ENCODE peak calls at places on chromosomes 2 and 18, in seven cellular contexts. One of them, this sample, is unnamed.

GRCh38 chr18:36211612-36212065 is 24.3 kb downstream of the MOCOS start:
- DNase-seq in GM20000: no peak
- DNase-seq in AG09309: no peak
- DNase-seq in M059J: peak; percentile 80
- DNase-seq in brain microvascular endothelial cell: no peak
- DNase-seq in midbrain: no peak
- DNase-seq in mesendoderm: no peak
- DNase-seq in this sample: no peak

GRCh38 chr2:239642406-239643004 is 241.7 kb upstream of the HDAC4 start:
- DNase-seq in GM20000: no peak
- DNase-seq in AG09309: no peak
- DNase-seq in M059J: no peak
- DNase-seq in brain microvascular endothelial cell: no peak
- DNase-seq in midbrain: no peak
- DNase-seq in mesendoderm: no peak
- DNase-seq in this sample: no peak

GRCh38 chr18:34837769-34838194 is 127.7 kb downstream of the DTNA start:
- DNase-seq in GM20000: no peak
- DNase-seq in AG09309: no peak
- DNase-seq in M059J: no peak
- DNase-seq in brain microvascular endothelial cell: peak; percentile 11
- DNase-seq in midbrain: peak; percentile 53
- DNase-seq in mesendoderm: no peak
- DNase-seq in this sample: no peak

GRCh38 chr18:79927597-79928562 is 23.6 kb downstream of the SLC66A2 start:
- DNase-seq in GM20000: no peak
- DNase-seq in AG09309: no peak
- DNase-seq in M059J: no peak
- DNase-seq in brain microvascular endothelial cell: no peak
- DNase-seq in midbrain: no peak
- DNase-seq in mesendoderm: no peak
- DNase-seq in this sample: no peak

GRCh38 chr2:191935247-191935646 is 88.4 kb upstream of the CAVIN2 start:
- DNase-seq in GM20000: no peak
- DNase-seq in AG09309: no peak
- DNase-seq in M059J: no peak
- DNase-seq in brain microvascular endothelial cell: no peak
- DNase-seq in midbrain: no peak
- DNase-seq in mesendoderm: no peak
- DNase-seq in this sample: peak; percentile 16

GRCh38 chr2:168686485-168687191 is 115.8 kb upstream of the NOSTRIN start:
- DNase-seq in GM20000: no peak
- DNase-seq in AG09309: no peak
- DNase-seq in M059J: peak; percentile 31
- DNase-seq in brain microvascular endothelial cell: peak; percentile 60
- DNase-seq in midbrain: no peak
- DNase-seq in mesendoderm: peak; percentile 75
- DNase-seq in this sample: no peak

GRCh38 chr18:55489742-55490055 is 98.3 kb downstream of the TCF4 start:
- DNase-seq in GM20000: peak; percentile 11
- DNase-seq in AG09309: no peak
- DNase-seq in M059J: no peak
- DNase-seq in brain microvascular endothelial cell: no peak
- DNase-seq in midbrain: no peak
- DNase-seq in mesendoderm: no peak
- DNase-seq in this sample: peak; percentile 66

GRCh38 chr2:3278521-3279218 is 98.9 kb downstream of the EIPR1 start:
- DNase-seq in GM20000: no peak
- DNase-seq in AG09309: no peak
- DNase-seq in M059J: no peak
- DNase-seq in brain microvascular endothelial cell: no peak
- DNase-seq in midbrain: no peak
- DNase-seq in mesendoderm: no peak
- DNase-seq in this sample: no peak

GRCh38 chr2:23698733-23699391 is 228.1 kb downstream of the ATAD2B start:
- DNase-seq in GM20000: no peak
- DNase-seq in AG09309: no peak
- DNase-seq in M059J: peak; percentile 20
- DNase-seq in brain microvascular endothelial cell: peak; percentile 52
- DNase-seq in midbrain: no peak
- DNase-seq in mesendoderm: peak; percentile 29
- DNase-seq in this sample: no peak

GRCh38 chr2:147844691-147845607 is at the start of gene ACVR2A:
- DNase-seq in GM20000: peak; percentile 69
- DNase-seq in AG09309: no peak
- DNase-seq in M059J: peak; percentile 58
- DNase-seq in brain microvascular endothelial cell: peak; percentile 13
- DNase-seq in midbrain: peak; percentile 78
- DNase-seq in mesendoderm: peak; percentile 78
- DNase-seq in this sample: no peak

GRCh38 chr2:157194097-157194688 is 63.3 kb upstream of the GALNT5 start:
- DNase-seq in GM20000: peak; percentile 42
- DNase-seq in AG09309: peak; percentile 37
- DNase-seq in M059J: peak; percentile 60
- DNase-seq in brain microvascular endothelial cell: peak; percentile 67
- DNase-seq in midbrain: peak; percentile 72
- DNase-seq in mesendoderm: peak; percentile 57
- DNase-seq in this sample: no peak

GRCh38 chr2:40470817-40471809 is 19.2 kb upstream of the SLC8A1 start:
- DNase-seq in GM20000: no peak
- DNase-seq in AG09309: no peak
- DNase-seq in M059J: no peak
- DNase-seq in brain microvascular endothelial cell: no peak
- DNase-seq in midbrain: no peak
- DNase-seq in mesendoderm: no peak
- DNase-seq in this sample: no peak

GRCh38 chr18:47050468-47050867 is 15.0 kb upstream of the ELOA2 start:
- DNase-seq in GM20000: peak; percentile 35
- DNase-seq in AG09309: peak; percentile 33
- DNase-seq in M059J: peak; percentile 49
- DNase-seq in brain microvascular endothelial cell: peak; percentile 39
- DNase-seq in midbrain: peak; percentile 62
- DNase-seq in mesendoderm: peak; percentile 51
- DNase-seq in this sample: peak; percentile 14

GRCh38 chr2:9972621-9973445 is 21.3 kb downstream of the GRHL1 start:
- DNase-seq in GM20000: no peak
- DNase-seq in AG09309: no peak
- DNase-seq in M059J: peak; percentile 50
- DNase-seq in brain microvascular endothelial cell: peak; percentile 57
- DNase-seq in midbrain: no peak
- DNase-seq in mesendoderm: no peak
- DNase-seq in this sample: no peak